ENCODE peak calls at places on chromosomes 7 and 10, in four cellular contexts. A is RWPE1; B is stimulated activated CD4-positive, alpha-beta T cell treated with anti-CD3 and anti-CD28 coated beads, TNF-alpha, amount 100 ng/mL, for 24 hours; F is Calu3. L is an unnamed sample.

GRCh38 chr10:15852111-15852557 is 8.2 kb downstream of the MINDY3 start:
- DNase-seq in A (no peak), B (no peak), F (no peak), L (no peak)

GRCh38 chr7:77687747-77688144 is 8.5 kb upstream of the RSBN1L start:
- DNase-seq in A (no peak), B (no peak), F (no peak), L (no peak)

GRCh38 chr7:25376207-25376606 is 147.9 kb upstream of the NPVF start:
- DNase-seq in A (no peak), B (no peak), F (no peak), L (no peak)

GRCh38 chr10:486668-487067 is 202.8 kb downstream of the DIP2C start:
- DNase-seq in A (no peak), B (no peak), F (no peak), L (no peak)

GRCh38 chr10:132270256-132270655 is 37.5 kb downstream of the STK32C start:
- DNase-seq in A (no peak), B (no peak), F (no peak), L (no peak)

GRCh38 chr10:21519327-21519933 is 6.1 kb downstream of the SKIDA1 start:
- DNase-seq in A (no peak), B (no peak), F (no peak), L (no peak)

GRCh38 chr10:18157909-18158308 is 17.7 kb downstream of the CACNB2 start:
- DNase-seq in A (peak; percentile 62), B (no peak), F (no peak), L (no peak)

GRCh38 chr10:114131094-114131493 is 42.9 kb downstream of the CCDC186 start:
- DNase-seq in A (no peak), B (no peak), F (no peak), L (no peak)

GRCh38 chr10:113752553-113752952 is 1.1 kb downstream of the PLEKHS1 start:
- DNase-seq in A (no peak), B (no peak), F (no peak), L (no peak)

GRCh38 chr10:29865700-29866355 is 193.6 kb downstream of the JCAD start:
- DNase-seq in A (peak; percentile 30), B (no peak), F (peak; percentile 66), L (no peak)